ENCODE peak calls at places on chromosomes 13 and 19, in nine cellular contexts. D, T, Z, V, N, H, X, R and M are unnamed samples.

GRCh38 chr13:85544756-85545155 is 254.5 kb downstream of the SLITRK6 start:
- DNase-seq in D (no peak), R (no peak), Z (no peak), X (no peak), H (no peak), V (no peak), T (no peak), N (no peak), M (no peak)

GRCh38 chr13:43686557-43686956 is 100.2 kb downstream of the ENOX1 start:
- DNase-seq in N (no peak), D (no peak), R (no peak), X (no peak), Z (no peak), T (no peak), V (peak; percentile 80), H (peak; percentile 56), M (no peak)

GRCh38 chr19:18322318-18322758 is 538 bp downstream of the LSM4 start:
- DNase-seq in N (peak; percentile 50), H (no peak), X (no peak), T (peak; percentile 25), Z (peak; percentile 14), R (no peak), D (no peak), V (no peak), M (peak; percentile 89)

GRCh38 chr19:23002690-23003422 is at the start of gene ZNF728:
- DNase-seq in Z (peak; percentile 26), T (no peak), V (no peak), R (no peak), H (no peak), X (peak; percentile 27), D (peak; percentile 29), N (no peak), M (peak; percentile 30)

GRCh38 chr13:75636339-75637095 is 387 bp downstream of the LMO7 start:
- DNase-seq in R (peak; percentile 4), Z (no peak), V (no peak), D (no peak), H (peak; percentile 57), X (no peak), N (peak; percentile 35), T (peak; percentile 59), M (peak; percentile 24)

GRCh38 chr13:76292726-76293125 is 593.5 kb downstream of the KCTD12 start:
- DNase-seq in Z (no peak), N (no peak), H (no peak), V (no peak), R (no peak), T (no peak), X (no peak), D (no peak), M (no peak)

GRCh38 chr13:66858163-66858562 is 372.0 kb downstream of the PCDH9 start:
- DNase-seq in R (no peak), T (no peak), X (no peak), Z (no peak), V (no peak), H (no peak), D (no peak), N (no peak), M (no peak)

GRCh38 chr19:31096047-31096446 is 253.2 kb downstream of the TSHZ3 start:
- DNase-seq in T (no peak), Z (no peak), V (no peak), X (no peak), H (no peak), D (no peak), N (no peak), R (no peak), M (no peak)

GRCh38 chr19:18227781-18228271 is 1.6 kb upstream of the PDE4C start:
- DNase-seq in T (no peak), D (no peak), N (no peak), V (no peak), H (no peak), R (no peak), Z (no peak), X (no peak), M (no peak)

GRCh38 chr19:58033741-58034475 is at the start of gene ZSCAN1:
- DNase-seq in H (peak; percentile 11), V (no peak), D (peak; percentile 19), N (peak; percentile 26), T (no peak), X (peak; percentile 96), R (no peak), Z (peak; percentile 59), M (peak; percentile 75)

GRCh38 chr13:82248713-82249112 is 1633.6 kb downstream of the SLITRK1 start:
- DNase-seq in R (no peak), N (no peak), T (no peak), Z (no peak), D (no peak), X (no peak), V (no peak), H (no peak), M (no peak)

GRCh38 chr13:108629353-108629752 is at the start of gene MYO16:
- DNase-seq in N (no peak), Z (no peak), D (no peak), X (no peak), H (no peak), T (no peak), R (no peak), V (no peak), M (no peak)

GRCh38 chr13:101383595-101383994 is 32.7 kb downstream of the NALCN start:
- DNase-seq in H (no peak), Z (no peak), X (no peak), N (no peak), T (peak; percentile 10), R (no peak), V (no peak), D (no peak), M (no peak)

GRCh38 chr19:41999071-41999877 is 5.2 kb upstream of the ATP1A3 start:
- DNase-seq in V (no peak), T (no peak), N (no peak), H (no peak), D (no peak), R (no peak), Z (no peak), X (no peak), M (no peak)

GRCh38 chr13:62327367-62327766 is 911.7 kb upstream of the PCDH20 start:
- DNase-seq in D (no peak), Z (no peak), T (no peak), X (no peak), V (no peak), R (no peak), N (no peak), H (no peak), M (no peak)

GRCh38 chr19:43420954-43421353 is 6.3 kb downstream of the TEX101 start:
- DNase-seq in X (no peak), H (no peak), V (no peak), N (no peak), D (no peak), Z (no peak), T (no peak), R (no peak), M (no peak)

GRCh38 chr19:40646564-40647254 is 43.7 kb downstream of the NUMBL start:
- DNase-seq in R (no peak), D (no peak), X (no peak), V (no peak), T (no peak), N (no peak), H (peak; percentile 54), Z (no peak), M (no peak)

GRCh38 chr19:11963566-11964355 is 1.1 kb upstream of the ZNF763 start:
- DNase-seq in V (no peak), X (peak; percentile 70), H (peak; percentile 21), R (peak; percentile 36), D (peak; percentile 71), N (peak; percentile 76), Z (peak; percentile 22), T (peak; percentile 54), M (peak; percentile 82)

GRCh38 chr19:45959517-45960025 is 14.1 kb downstream of the NOVA2 start:
- DNase-seq in H (no peak), T (no peak), Z (no peak), N (no peak), D (no peak), R (no peak), X (no peak), V (no peak), M (no peak)

GRCh38 chr13:73934215-73934623 is 200.0 kb downstream of the KLF12 start:
- DNase-seq in N (no peak), Z (no peak), D (no peak), X (no peak), T (no peak), H (no peak), V (no peak), R (no peak), M (no peak)

GRCh38 chr13:74629985-74630384 is 495.8 kb upstream of the KLF12 start:
- DNase-seq in X (no peak), V (no peak), D (no peak), H (no peak), T (no peak), N (no peak), Z (no peak), R (no peak), M (no peak)

GRCh38 chr13:51534075-51534817 is 50.0 kb upstream of the WDFY2 start:
- DNase-seq in X (peak; percentile 29), Z (no peak), R (no peak), H (peak; percentile 35), V (no peak), D (no peak), N (no peak), T (no peak), M (peak; percentile 19)

GRCh38 chr19:1495799-1496713 is 5.1 kb downstream of the REEP6 start:
- DNase-seq in T (no peak), N (no peak), Z (no peak), D (no peak), V (no peak), X (no peak), H (peak; percentile 31), R (no peak), M (no peak)

GRCh38 chr19:57708641-57709354 is at the start of gene ZNF154:
- DNase-seq in Z (no peak), R (no peak), D (no peak), V (peak; percentile 17), X (no peak), N (peak; percentile 16), T (peak; percentile 50), H (no peak), M (peak; percentile 33)

GRCh38 chr19:459724-460511 is 915 bp downstream of the SHC2 start:
- DNase-seq in N (peak; percentile 27), R (no peak), H (no peak), T (no peak), V (no peak), D (peak; percentile 43), X (peak; percentile 56), Z (peak; percentile 55), M (peak; percentile 57)

GRCh38 chr19:17755977-17756670 is 4.8 kb downstream of the FCHO1 start:
- DNase-seq in N (peak; percentile 28), D (no peak), V (no peak), R (peak; percentile 18), Z (peak; percentile 20), T (no peak), X (peak; percentile 97), H (no peak), M (peak; percentile 54)

GRCh38 chr19:15631817-15632216 is 8.9 kb upstream of the CYP4F3 start:
- DNase-seq in D (no peak), H (no peak), X (no peak), Z (no peak), R (no peak), V (no peak), N (peak; percentile 14), T (no peak), M (peak; percentile 28)

GRCh38 chr19:6963937-6964336 is 57.3 kb downstream of the MBD3L2B start:
- DNase-seq in X (no peak), H (no peak), V (no peak), D (no peak), N (peak; percentile 54), Z (no peak), T (no peak), R (no peak), M (no peak)

GRCh38 chr13:48828962-48829405 is 146.7 kb upstream of the FNDC3A start:
- DNase-seq in N (no peak), R (no peak), V (no peak), Z (peak; percentile 42), T (peak; percentile 99), H (peak; percentile 67), D (no peak), X (no peak), M (no peak)